ENCODE peak calls at places on chromosome 7, in six cellular contexts. Z, I, D, V, J and A are unnamed samples. For H3K9me3, the result is how much of the 10 kb centered on the place peaks cover.

GRCh38 chr7:32459767-32460166 is 30.4 kb downstream of the LSM5 start:
- DNase-seq in Z (no peak), I (no peak), D (no peak), V (no peak), J (no peak), A (no peak)

GRCh38 chr7:8147760-8148463 is 114.1 kb downstream of the ICA1 start:
- DNase-seq in Z (no peak), I (no peak), D (no peak), V (no peak), J (no peak), A (no peak)

GRCh38 chr7:36723951-36724664 is at the start of gene AOAH:
- DNase-seq in Z (no peak), I (no peak), D (peak), V (peak), J (peak), A (peak)

GRCh38 chr7:136890379-136890778 is 21.9 kb downstream of the CHRM2 start:
- DNase-seq in Z (no peak), I (no peak), D (no peak), V (no peak), J (no peak), A (no peak)

GRCh38 chr7:156638443-156639077 is 2.0 kb upstream of the RNF32 start:
- DNase-seq in Z (no peak), I (no peak), D (no peak), V (no peak), J (no peak), A (no peak)

GRCh38 chr7:81499262-81500116 is 270.4 kb downstream of the HGF start:
- DNase-seq in Z (peak), I (peak), D (no peak), V (no peak), J (no peak), A (no peak)

GRCh38 chr7:21945374-21946227 is at the start of gene CDCA7L:
- DNase-seq in Z (peak), I (peak), D (peak), V (peak), J (peak), A (peak)

GRCh38 chr7:149669121-149669818 is 104.1 kb downstream of the ZNF467 start:
- DNase-seq in Z (peak), I (peak), D (no peak), V (no peak), J (no peak), A (no peak)

GRCh38 chr7:31508823-31509222 is 5.1 kb upstream of the ITPRID1 start:
- DNase-seq in Z (no peak), I (no peak), D (no peak), V (no peak), J (no peak), A (no peak)

GRCh38 chr7:22087861-22088260 is 142.2 kb upstream of the CDCA7L start:
- DNase-seq in Z (no peak), I (no peak), D (no peak), V (no peak), J (no peak), A (no peak)

GRCh38 chr7:135923700-135924261 is 53.4 kb downstream of the MTPN start:
- DNase-seq in Z (peak), I (peak), D (no peak), V (no peak), J (no peak), A (no peak)

GRCh38 chr7:136857573-136857972 is 10.9 kb upstream of the CHRM2 start:
- DNase-seq in Z (no peak), I (no peak), D (no peak), V (no peak), J (no peak), A (no peak)

GRCh38 chr7:21972397-21972784 is 26.7 kb upstream of the CDCA7L start:
- DNase-seq in Z (peak), I (no peak), D (no peak), V (no peak), J (no peak), A (no peak)

GRCh38 chr7:139332960-139333359 is 8.2 kb upstream of the FMC1 start:
- DNase-seq in Z (no peak), I (no peak), D (no peak), V (no peak), J (no peak), A (peak)

GRCh38 chr7:150322833-150323681 is at the start of the genes ACTR3C and LRRC61:
- DNase-seq in Z (no peak), I (no peak), D (no peak), V (peak), J (peak), A (peak)

GRCh38 chr7:81908220-81908619 is 138.4 kb upstream of the HGF start:
- DNase-seq in Z (no peak), I (no peak), D (no peak), V (no peak), J (no peak), A (no peak)

GRCh38 chr7:158828343-158829020 is 827 bp downstream of the ESYT2 start:
- DNase-seq in Z (no peak), I (no peak), D (peak), V (peak), J (peak), A (peak)

GRCh38 chr7:23383225-23383624 is 84.1 kb downstream of the MALSU1 start:
- DNase-seq in Z (no peak), I (no peak), D (no peak), V (no peak), J (no peak), A (no peak)

GRCh38 chr7:71377469-71377868 is 245.5 kb downstream of the GALNT17 start:
- DNase-seq in Z (no peak), I (no peak), D (no peak), V (no peak), J (no peak), A (no peak)
- H3K9me3 ChIP-seq in Z (under half), I (under half), D (under half), V (under half), J (under half), A (half or more)

GRCh38 chr7:1402791-1403755 is 56.2 kb downstream of the MICALL2 start:
- DNase-seq in Z (no peak), I (no peak), D (no peak), V (no peak), J (peak), A (no peak)

GRCh38 chr7:1401011-1401410 is 58.3 kb downstream of the MICALL2 start:
- DNase-seq in Z (peak), I (no peak), D (no peak), V (no peak), J (no peak), A (no peak)

GRCh38 chr7:1404881-1405548 is 54.3 kb downstream of the MICALL2 start:
- DNase-seq in Z (no peak), I (no peak), D (no peak), V (no peak), J (no peak), A (no peak)

GRCh38 chr7:1402110-1402790 is 57.0 kb downstream of the MICALL2 start:
- DNase-seq in Z (no peak), I (no peak), D (peak), V (no peak), J (peak), A (no peak)

GRCh38 chr7:1403844-1404404 is 55.3 kb downstream of the MICALL2 start:
- DNase-seq in Z (no peak), I (no peak), D (no peak), V (no peak), J (no peak), A (no peak)
- TF ChIP-seq CTCF in Z (no peak), I (no peak), D (no peak), V (no peak), J (peak), A (no peak)

GRCh38 chr7:131103997-131104396 is 223.7 kb upstream of the MKLN1 start:
- DNase-seq in Z (no peak), I (no peak), D (no peak), V (no peak), J (no peak), A (no peak)

GRCh38 chr7:131096267-131096927 is 231.3 kb upstream of the MKLN1 start:
- DNase-seq in Z (no peak), I (no peak), D (no peak), V (no peak), J (no peak), A (no peak)

GRCh38 chr7:131097662-131098376 is 229.9 kb upstream of the MKLN1 start:
- DNase-seq in Z (no peak), I (no peak), D (no peak), V (no peak), J (no peak), A (no peak)

GRCh38 chr7:131098527-131098926 is 229.1 kb upstream of the MKLN1 start:
- DNase-seq in Z (no peak), I (no peak), D (no peak), V (no peak), J (no peak), A (no peak)

GRCh38 chr7:131100357-131101054 is 227.2 kb upstream of the MKLN1 start:
- DNase-seq in Z (no peak), I (no peak), D (no peak), V (no peak), J (no peak), A (no peak)
- H3K4me3 ChIP-seq in Z (no peak), I (no peak), D (peak), V (no peak), J (no peak), A (no peak)

GRCh38 chr7:262251-262572 is 27.8 kb upstream of the FOXL3 start:
- DNase-seq in Z (no peak), I (no peak), D (no peak), V (peak), J (peak), A (no peak)
- H3K9me3 ChIP-seq in Z (under half), I (under half), D (under half), V (under half), J (under half), A (under half)